ENCODE peak calls at places on chromosomes 4 and X, in ten cellular contexts. One of them, this sample, is unnamed.

GRCh38 chr4:53587123-53587522 is 4.2 kb downstream of the LNX1 start:
- DNase-seq in bronchial epithelial cell: no peak
- DNase-seq in right lobe of liver: no peak
- DNase-seq in WERI-Rb-1: no peak
- DNase-seq in H7: no peak
- DNase-seq in IMR-90: no peak
- DNase-seq in mesendoderm: no peak
- DNase-seq in ovary: no peak
- DNase-seq in PC-3: no peak
- DNase-seq in heart left ventricle: no peak
- DNase-seq in this sample: no peak

GRCh38 chr4:111957131-111957530 is 188.1 kb upstream of the FAM241A start:
- DNase-seq in IMR-90: no peak
- DNase-seq in PC-3: no peak
- DNase-seq in heart left ventricle: no peak
- DNase-seq in ovary: no peak
- DNase-seq in right lobe of liver: no peak
- DNase-seq in H7: no peak
- DNase-seq in mesendoderm: no peak
- DNase-seq in bronchial epithelial cell: no peak
- DNase-seq in WERI-Rb-1: no peak
- DNase-seq in this sample: no peak

GRCh38 chr4:94540476-94540875 is 88.7 kb downstream of the PDLIM5 start:
- DNase-seq in IMR-90: no peak
- DNase-seq in WERI-Rb-1: no peak
- DNase-seq in mesendoderm: no peak
- DNase-seq in PC-3: peak; percentile 75
- DNase-seq in bronchial epithelial cell: peak; percentile 90
- DNase-seq in H7: no peak
- DNase-seq in heart left ventricle: no peak
- DNase-seq in right lobe of liver: no peak
- DNase-seq in ovary: no peak
- DNase-seq in this sample: no peak

GRCh38 chr4:109559625-109559982 is 442 bp upstream of the MCUB start:
- DNase-seq in ovary: peak; percentile 61
- DNase-seq in bronchial epithelial cell: no peak
- DNase-seq in right lobe of liver: peak; percentile 33
- DNase-seq in WERI-Rb-1: peak; percentile 45
- DNase-seq in mesendoderm: peak; percentile 71
- DNase-seq in IMR-90: no peak
- DNase-seq in PC-3: no peak
- DNase-seq in heart left ventricle: peak; percentile 23
- DNase-seq in H7: peak; percentile 79
- DNase-seq in this sample: no peak

GRCh38 chr4:82745173-82745842 is 53.3 kb downstream of the SCD5 start:
- DNase-seq in IMR-90: peak; percentile 77
- DNase-seq in mesendoderm: peak; percentile 74
- DNase-seq in WERI-Rb-1: no peak
- DNase-seq in PC-3: no peak
- DNase-seq in H7: no peak
- DNase-seq in ovary: no peak
- DNase-seq in heart left ventricle: no peak
- DNase-seq in bronchial epithelial cell: peak; percentile 90
- DNase-seq in right lobe of liver: no peak
- DNase-seq in this sample: no peak

GRCh38 chrX:71251456-71251973 is 2.4 kb downstream of the ZMYM3 start:
- DNase-seq in bronchial epithelial cell: no peak
- DNase-seq in H7: no peak
- DNase-seq in PC-3: no peak
- DNase-seq in ovary: no peak
- DNase-seq in WERI-Rb-1: no peak
- DNase-seq in right lobe of liver: no peak
- DNase-seq in IMR-90: no peak
- DNase-seq in heart left ventricle: no peak
- DNase-seq in mesendoderm: peak; percentile 24
- DNase-seq in this sample: no peak

GRCh38 chr4:109359040-109359646 is 56.7 kb upstream of the COL25A1 start:
- DNase-seq in right lobe of liver: no peak
- DNase-seq in bronchial epithelial cell: no peak
- DNase-seq in WERI-Rb-1: no peak
- DNase-seq in PC-3: no peak
- DNase-seq in IMR-90: no peak
- DNase-seq in heart left ventricle: no peak
- DNase-seq in ovary: no peak
- DNase-seq in mesendoderm: no peak
- DNase-seq in H7: no peak
- DNase-seq in this sample: no peak

GRCh38 chr4:78565971-78566372 is 14.4 kb downstream of the ANXA3 start:
- DNase-seq in IMR-90: peak; percentile 55
- DNase-seq in PC-3: peak; percentile 67
- DNase-seq in ovary: no peak
- DNase-seq in bronchial epithelial cell: peak; percentile 88
- DNase-seq in WERI-Rb-1: no peak
- DNase-seq in H7: no peak
- DNase-seq in mesendoderm: peak; percentile 58
- DNase-seq in heart left ventricle: no peak
- DNase-seq in right lobe of liver: no peak
- DNase-seq in this sample: no peak

GRCh38 chrX:33336783-33337182 is 125.4 kb upstream of the DMD start:
- DNase-seq in right lobe of liver: no peak
- DNase-seq in PC-3: peak; percentile 29
- DNase-seq in WERI-Rb-1: peak; percentile 43
- DNase-seq in ovary: no peak
- DNase-seq in IMR-90: peak; percentile 29
- DNase-seq in heart left ventricle: peak; percentile 6
- DNase-seq in mesendoderm: peak; percentile 26
- DNase-seq in bronchial epithelial cell: peak; percentile 21
- DNase-seq in H7: no peak
- DNase-seq in this sample: no peak

GRCh38 chr4:80307774-80308465 is 27.6 kb upstream of the CFAP299 start:
- DNase-seq in ovary: peak; percentile 22
- DNase-seq in IMR-90: peak; percentile 79
- DNase-seq in heart left ventricle: no peak
- DNase-seq in PC-3: peak; percentile 59
- DNase-seq in mesendoderm: peak; percentile 82
- DNase-seq in H7: no peak
- DNase-seq in right lobe of liver: no peak
- DNase-seq in bronchial epithelial cell: peak; percentile 93
- DNase-seq in WERI-Rb-1: peak; percentile 44
- DNase-seq in this sample: peak; percentile 43

GRCh38 chr4:3354455-3354811 is 61.6 kb downstream of the RGS12 start:
- DNase-seq in PC-3: no peak
- DNase-seq in ovary: no peak
- DNase-seq in right lobe of liver: no peak
- DNase-seq in WERI-Rb-1: no peak
- DNase-seq in IMR-90: no peak
- DNase-seq in bronchial epithelial cell: no peak
- DNase-seq in heart left ventricle: no peak
- DNase-seq in H7: no peak
- DNase-seq in mesendoderm: no peak
- DNase-seq in this sample: no peak

GRCh38 chr4:101256222-101256621 is 91.1 kb downstream of the PPP3CA start:
- DNase-seq in right lobe of liver: no peak
- DNase-seq in WERI-Rb-1: no peak
- DNase-seq in ovary: no peak
- DNase-seq in mesendoderm: no peak
- DNase-seq in IMR-90: no peak
- DNase-seq in H7: no peak
- DNase-seq in PC-3: no peak
- DNase-seq in heart left ventricle: no peak
- DNase-seq in bronchial epithelial cell: no peak
- DNase-seq in this sample: no peak

GRCh38 chr4:157072002-157072401 is 3.9 kb upstream of the GLRB start:
- DNase-seq in mesendoderm: no peak
- DNase-seq in H7: no peak
- DNase-seq in right lobe of liver: no peak
- DNase-seq in IMR-90: peak; percentile 55
- DNase-seq in PC-3: peak; percentile 33
- DNase-seq in ovary: no peak
- DNase-seq in WERI-Rb-1: no peak
- DNase-seq in heart left ventricle: no peak
- DNase-seq in bronchial epithelial cell: peak; percentile 63
- DNase-seq in this sample: no peak

GRCh38 chrX:68433155-68433980 is at the start of gene OPHN1:
- DNase-seq in mesendoderm: peak; percentile 89
- DNase-seq in WERI-Rb-1: peak; percentile 70
- DNase-seq in ovary: peak; percentile 73
- DNase-seq in PC-3: peak; percentile 88
- DNase-seq in right lobe of liver: peak; percentile 56
- DNase-seq in bronchial epithelial cell: peak; percentile 71
- DNase-seq in heart left ventricle: peak; percentile 78
- DNase-seq in H7: peak; percentile 80
- DNase-seq in IMR-90: peak; percentile 74
- DNase-seq in this sample: peak; percentile 90

GRCh38 chr4:13584481-13584880 is 40.2 kb upstream of the NKX3-2 start:
- DNase-seq in bronchial epithelial cell: no peak
- DNase-seq in WERI-Rb-1: no peak
- DNase-seq in ovary: no peak
- DNase-seq in heart left ventricle: no peak
- DNase-seq in H7: no peak
- DNase-seq in right lobe of liver: no peak
- DNase-seq in IMR-90: no peak
- DNase-seq in PC-3: peak; percentile 36
- DNase-seq in mesendoderm: no peak
- DNase-seq in this sample: no peak
- H3K36me3 ChIP-seq in bronchial epithelial cell: peaks cover 13% of the 10 kb centered on the region
- H3K36me3 ChIP-seq in WERI-Rb-1: peaks cover 72% of the 10 kb centered on the region
- H3K36me3 ChIP-seq in ovary: no peaks in the 10 kb centered on the region
- H3K36me3 ChIP-seq in heart left ventricle: peaks cover 98% of the 10 kb centered on the region
- H3K36me3 ChIP-seq in H7: peaks cover 18% of the 10 kb centered on the region
- H3K36me3 ChIP-seq in right lobe of liver: peaks cover 21% of the 10 kb centered on the region
- H3K36me3 ChIP-seq in IMR-90: peaks cover 27% of the 10 kb centered on the region
- H3K36me3 ChIP-seq in PC-3: peaks cover 34% of the 10 kb centered on the region
- H3K36me3 ChIP-seq in mesendoderm: peaks cover 6% of the 10 kb centered on the region
- H3K36me3 ChIP-seq in this sample: peaks cover 100% of the 10 kb centered on the region

GRCh38 chr4:173707658-173708415 is 177.8 kb upstream of the HAND2 start:
- DNase-seq in IMR-90: no peak
- DNase-seq in H7: no peak
- DNase-seq in heart left ventricle: no peak
- DNase-seq in bronchial epithelial cell: no peak
- DNase-seq in mesendoderm: no peak
- DNase-seq in ovary: no peak
- DNase-seq in PC-3: no peak
- DNase-seq in WERI-Rb-1: no peak
- DNase-seq in right lobe of liver: no peak
- DNase-seq in this sample: no peak

GRCh38 chr4:173698557-173699262 is 168.7 kb upstream of the HAND2 start:
- DNase-seq in ovary: no peak
- DNase-seq in WERI-Rb-1: no peak
- DNase-seq in bronchial epithelial cell: no peak
- DNase-seq in PC-3: no peak
- DNase-seq in IMR-90: no peak
- DNase-seq in H7: no peak
- DNase-seq in heart left ventricle: peak; percentile 66
- DNase-seq in right lobe of liver: peak; percentile 35
- DNase-seq in mesendoderm: no peak
- DNase-seq in this sample: no peak

GRCh38 chr4:173700650-173701049 is 170.6 kb upstream of the HAND2 start:
- DNase-seq in PC-3: no peak
- DNase-seq in WERI-Rb-1: no peak
- DNase-seq in ovary: no peak
- DNase-seq in IMR-90: no peak
- DNase-seq in heart left ventricle: no peak
- DNase-seq in right lobe of liver: no peak
- DNase-seq in mesendoderm: peak; percentile 63
- DNase-seq in bronchial epithelial cell: no peak
- DNase-seq in H7: no peak
- DNase-seq in this sample: no peak

GRCh38 chr4:173699841-173700475 is 169.9 kb upstream of the HAND2 start:
- DNase-seq in heart left ventricle: no peak
- DNase-seq in mesendoderm: no peak
- DNase-seq in H7: no peak
- DNase-seq in right lobe of liver: no peak
- DNase-seq in WERI-Rb-1: no peak
- DNase-seq in bronchial epithelial cell: no peak
- DNase-seq in ovary: no peak
- DNase-seq in PC-3: no peak
- DNase-seq in IMR-90: no peak
- DNase-seq in this sample: no peak

DNA sequence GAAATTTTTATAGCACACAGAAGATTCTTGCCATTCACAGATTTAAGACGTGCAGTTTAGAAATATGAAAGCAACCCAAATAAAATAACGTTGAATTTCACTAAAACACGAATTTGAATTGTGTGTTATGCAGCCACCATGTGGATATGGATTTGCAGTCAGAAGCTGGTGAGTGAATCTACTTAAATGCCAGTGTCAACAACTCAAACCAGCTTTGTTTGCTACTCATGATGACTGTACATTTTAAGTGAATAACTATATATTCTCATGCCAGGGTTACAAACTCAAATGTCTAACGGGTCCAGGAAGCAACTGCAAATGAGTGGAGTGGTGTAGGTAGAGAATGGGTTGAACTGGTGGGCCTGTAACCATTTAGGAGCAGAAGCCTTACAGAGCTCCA is 173.0 kb upstream of the HAND2 start:
- DNase-seq in mesendoderm: no peak
- DNase-seq in PC-3: no peak
- DNase-seq in heart left ventricle: no peak
- DNase-seq in right lobe of liver: no peak
- DNase-seq in ovary: no peak
- DNase-seq in IMR-90: no peak
- DNase-seq in bronchial epithelial cell: no peak
- DNase-seq in WERI-Rb-1: no peak
- DNase-seq in H7: no peak
- DNase-seq in this sample: no peak
- H3K36me3 ChIP-seq in mesendoderm: no peaks in the 10 kb centered on the region
- H3K36me3 ChIP-seq in PC-3: no peaks in the 10 kb centered on the region
- H3K36me3 ChIP-seq in heart left ventricle: no peaks in the 10 kb centered on the region
- H3K36me3 ChIP-seq in right lobe of liver: no peaks in the 10 kb centered on the region
- H3K36me3 ChIP-seq in ovary: no peaks in the 10 kb centered on the region
- H3K36me3 ChIP-seq in IMR-90: no peaks in the 10 kb centered on the region
- H3K36me3 ChIP-seq in bronchial epithelial cell: no peaks in the 10 kb centered on the region
- H3K36me3 ChIP-seq in WERI-Rb-1: no peaks in the 10 kb centered on the region
- H3K36me3 ChIP-seq in H7: no peaks in the 10 kb centered on the region
- H3K36me3 ChIP-seq in this sample: no peaks in the 10 kb centered on the region

DNA sequence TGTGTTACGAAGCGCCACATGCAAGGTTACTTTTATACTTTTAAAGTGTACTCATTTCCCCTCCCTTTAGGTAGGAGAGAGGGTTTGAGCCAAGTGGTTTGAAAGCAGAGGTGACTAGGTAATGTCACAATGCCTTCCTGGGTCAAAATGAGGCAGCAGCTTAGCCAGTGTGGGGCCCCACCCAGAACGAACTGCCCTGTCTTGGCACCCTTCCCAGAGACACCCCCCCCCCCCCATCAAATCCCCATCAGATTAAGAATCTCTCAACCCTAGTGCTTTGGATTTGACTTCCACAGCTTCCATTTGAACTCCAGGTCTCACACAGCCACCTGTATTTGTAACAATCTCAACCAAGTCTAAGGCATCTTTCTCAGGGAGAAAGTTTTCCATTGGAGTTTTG is 31.1 kb downstream of the BCOR start:
- DNase-seq in WERI-Rb-1: no peak
- DNase-seq in heart left ventricle: no peak
- DNase-seq in ovary: no peak
- DNase-seq in mesendoderm: no peak
- DNase-seq in PC-3: no peak
- DNase-seq in H7: no peak
- DNase-seq in IMR-90: no peak
- DNase-seq in right lobe of liver: no peak
- DNase-seq in bronchial epithelial cell: no peak
- DNase-seq in this sample: no peak
- H3K36me3 ChIP-seq in WERI-Rb-1: peaks cover 80% of the 10 kb centered on the region
- H3K36me3 ChIP-seq in heart left ventricle: peaks cover 40% of the 10 kb centered on the region
- H3K36me3 ChIP-seq in ovary: no peaks in the 10 kb centered on the region
- H3K36me3 ChIP-seq in mesendoderm: peaks cover 3% of the 10 kb centered on the region
- H3K36me3 ChIP-seq in PC-3: peaks cover 10% of the 10 kb centered on the region
- H3K36me3 ChIP-seq in H7: peaks cover 27% of the 10 kb centered on the region
- H3K36me3 ChIP-seq in IMR-90: peaks cover 31% of the 10 kb centered on the region
- H3K36me3 ChIP-seq in right lobe of liver: peaks cover 4% of the 10 kb centered on the region
- H3K36me3 ChIP-seq in bronchial epithelial cell: peaks cover 15% of the 10 kb centered on the region
- H3K36me3 ChIP-seq in this sample: peaks cover 9% of the 10 kb centered on the region

GRCh38 chrX:83593634-83594294 is 85.7 kb downstream of the POU3F4 start:
- DNase-seq in mesendoderm: no peak
- DNase-seq in bronchial epithelial cell: no peak
- DNase-seq in ovary: no peak
- DNase-seq in PC-3: no peak
- DNase-seq in heart left ventricle: no peak
- DNase-seq in H7: no peak
- DNase-seq in right lobe of liver: no peak
- DNase-seq in WERI-Rb-1: no peak
- DNase-seq in IMR-90: no peak
- DNase-seq in this sample: no peak
- H3K36me3 ChIP-seq in mesendoderm: no peaks in the 10 kb centered on the region
- H3K36me3 ChIP-seq in bronchial epithelial cell: no peaks in the 10 kb centered on the region
- H3K36me3 ChIP-seq in ovary: no peaks in the 10 kb centered on the region
- H3K36me3 ChIP-seq in PC-3: no peaks in the 10 kb centered on the region
- H3K36me3 ChIP-seq in heart left ventricle: no peaks in the 10 kb centered on the region
- H3K36me3 ChIP-seq in H7: no peaks in the 10 kb centered on the region
- H3K36me3 ChIP-seq in right lobe of liver: no peaks in the 10 kb centered on the region
- H3K36me3 ChIP-seq in WERI-Rb-1: no peaks in the 10 kb centered on the region
- H3K36me3 ChIP-seq in IMR-90: no peaks in the 10 kb centered on the region
- H3K36me3 ChIP-seq in this sample: no peaks in the 10 kb centered on the region

This sample was measured in sigmoid colon.